ENCODE peak calls at places on chromosome 17, in four cellular contexts. K is GM12878, B is IMR-90, G is K562. W is an unnamed sample.

GRCh38 chr17:77888242-77889134 is 70.0 kb upstream of the TNRC6C start:
- DNase-seq in K (no peak), B (peak; percentile 4), G (no peak), W (peak; percentile 8)

GRCh38 chr17:19004601-19005441 is at the start of gene FAM83G:
- DNase-seq in K (peak; percentile 19), B (peak; percentile 71), G (peak; percentile 87), W (peak; percentile 52)

GRCh38 chr17:32609085-32609484 is 122.3 kb downstream of the CDK5R1 start:
- DNase-seq in K (peak; percentile 59), B (no peak), G (no peak), W (no peak)

GRCh38 chr17:80364091-80364691 is 50.8 kb upstream of the ENDOV start:
- DNase-seq in K (no peak), B (no peak), G (no peak), W (no peak)

GRCh38 chr17:34261568-34261967 is 6.5 kb downstream of the CCL2 start:
- DNase-seq in K (no peak), B (no peak), G (no peak), W (no peak)

GRCh38 chr17:36942031-36942599 is 4.8 kb downstream of the LHX1 start:
- DNase-seq in K (no peak), B (no peak), G (no peak), W (no peak)

GRCh38 chr17:21705021-21705601 is 12.8 kb downstream of the KCNJ18 start:
- DNase-seq in K (no peak), B (no peak), G (no peak), W (no peak)

GRCh38 chr17:681738-682137 is 32.9 kb downstream of the VPS53 start:
- DNase-seq in K (no peak), B (peak; percentile 87), G (no peak), W (no peak)

GRCh38 chr17:58121925-58122324 is 26.3 kb upstream of the OR4D1 start:
- DNase-seq in K (no peak), B (peak; percentile 22), G (peak; percentile 17), W (no peak)

GRCh38 chr17:78528541-78528940 is 48.7 kb downstream of the DNAH17 start:
- DNase-seq in K (no peak), B (no peak), G (peak; percentile 73), W (no peak)

GRCh38 chr17:48944519-48945260 is at the start of gene SNF8:
- DNase-seq in K (peak; percentile 51), B (peak; percentile 88), G (peak; percentile 96), W (peak; percentile 90)

GRCh38 chr17:73797594-73798110 is 153.4 kb upstream of the SDK2 start:
- DNase-seq in K (no peak), B (no peak), G (no peak), W (no peak)

GRCh38 chr17:81183807-81184206 is 17.8 kb upstream of the AATK start:
- DNase-seq in K (no peak), B (no peak), G (no peak), W (no peak)

GRCh38 chr17:79374087-79374486 is 236.8 kb downstream of the RBFOX3 start:
- DNase-seq in K (no peak), B (no peak), G (no peak), W (no peak)

GRCh38 chr17:45364531-45365390 is 47.9 kb upstream of the MAP3K14 start:
- DNase-seq in K (no peak), B (peak; percentile 37), G (no peak), W (peak; percentile 30)

GRCh38 chr17:33487187-33487586 is 194.1 kb upstream of the ASIC2 start:
- DNase-seq in K (no peak), B (no peak), G (no peak), W (no peak)

GRCh38 chr17:42378597-42379594 is 9.3 kb downstream of the STAT3 start:
- DNase-seq in K (peak; percentile 41), B (peak; percentile 34), G (no peak), W (peak; percentile 72)

GRCh38 chr17:14304222-14304844 is 3.5 kb downstream of the HS3ST3B1 start:
- DNase-seq in K (no peak), B (no peak), G (no peak), W (no peak)

GRCh38 chr17:3558603-3559269 is 1.1 kb upstream of the TRPV3 start:
- DNase-seq in K (peak; percentile 87), B (peak; percentile 92), G (no peak), W (no peak)

GRCh38 chr17:17603895-17604225 is 12.4 kb upstream of the PEMT start:
- DNase-seq in K (no peak), B (no peak), G (peak; percentile 1), W (no peak)

GRCh38 chr17:14197582-14197981 is 39.1 kb downstream of the CDRT15 start:
- DNase-seq in K (no peak), B (no peak), G (no peak), W (no peak)

GRCh38 chr17:50421308-50422031 is 4.5 kb upstream of the ACSF2 start:
- DNase-seq in K (no peak), B (no peak), G (no peak), W (peak; percentile 65)

GRCh38 chr17:15268003-15268402 is 2.9 kb upstream of the PMP22 start:
- DNase-seq in K (no peak), B (no peak), G (no peak), W (no peak)

GRCh38 chr17:49210158-49211029 is at the start of the genes ABI3 and GNGT2:
- DNase-seq in K (peak; percentile 92), B (peak; percentile 55), G (no peak), W (peak; percentile 87)

GRCh38 chr17:49252148-49252682 is 21.6 kb upstream of the PHOSPHO1 start:
- DNase-seq in K (no peak), B (no peak), G (peak; percentile 60), W (no peak)

GRCh38 chr17:34579979-34580684 is 750 bp downstream of the TMEM132E start:
- DNase-seq in K (no peak), B (no peak), G (no peak), W (peak; percentile 12)

GRCh38 chr17:77848257-77848656 is 110.2 kb upstream of the TNRC6C start:
- DNase-seq in K (no peak), B (no peak), G (peak; percentile 79), W (no peak)

GRCh38 chr17:37744961-37745800 is at the start of gene HNF1B:
- DNase-seq in K (no peak), B (no peak), G (no peak), W (no peak)

GRCh38 chr17:15157051-15157450 is 108.1 kb downstream of the PMP22 start:
- DNase-seq in K (no peak), B (peak; percentile 44), G (no peak), W (no peak)

GRCh38 chr17:75093543-75094158 is 5.9 kb downstream of the SLC16A5 start:
- DNase-seq in K (no peak), B (no peak), G (no peak), W (no peak)

GRCh38 chr17:12977008-12977751 is 40.6 kb downstream of the ELAC2 start:
- DNase-seq in K (no peak), B (peak; percentile 22), G (no peak), W (no peak)

GRCh38 chr17:37607637-37608368 is 1.4 kb downstream of the SYNRG start:
- DNase-seq in K (no peak), B (no peak), G (no peak), W (no peak)

GRCh38 chr17:45948881-45949624 is 50.0 kb upstream of the STH start:
- DNase-seq in K (no peak), B (peak; percentile 49), G (peak; percentile 87), W (peak; percentile 66)

GRCh38 chr17:16980061-16980460 is 8.1 kb upstream of the TNFRSF13B start:
- DNase-seq in K (no peak), B (no peak), G (no peak), W (no peak)

GRCh38 chr17:9918352-9918751 is 13.3 kb upstream of the RCVRN start:
- DNase-seq in K (no peak), B (no peak), G (no peak), W (no peak)

GRCh38 chr17:9924735-9925191 is 19.7 kb upstream of the RCVRN start:
- DNase-seq in K (peak; percentile 48), B (peak; percentile 75), G (peak; percentile 49), W (peak; percentile 39)

GRCh38 chr17:9925457-9925856 is 20.4 kb upstream of the RCVRN start:
- DNase-seq in K (no peak), B (no peak), G (no peak), W (no peak)

GRCh38 chr17:9918804-9919352 is 13.8 kb upstream of the RCVRN start:
- DNase-seq in K (no peak), B (no peak), G (no peak), W (no peak)

DNA sequence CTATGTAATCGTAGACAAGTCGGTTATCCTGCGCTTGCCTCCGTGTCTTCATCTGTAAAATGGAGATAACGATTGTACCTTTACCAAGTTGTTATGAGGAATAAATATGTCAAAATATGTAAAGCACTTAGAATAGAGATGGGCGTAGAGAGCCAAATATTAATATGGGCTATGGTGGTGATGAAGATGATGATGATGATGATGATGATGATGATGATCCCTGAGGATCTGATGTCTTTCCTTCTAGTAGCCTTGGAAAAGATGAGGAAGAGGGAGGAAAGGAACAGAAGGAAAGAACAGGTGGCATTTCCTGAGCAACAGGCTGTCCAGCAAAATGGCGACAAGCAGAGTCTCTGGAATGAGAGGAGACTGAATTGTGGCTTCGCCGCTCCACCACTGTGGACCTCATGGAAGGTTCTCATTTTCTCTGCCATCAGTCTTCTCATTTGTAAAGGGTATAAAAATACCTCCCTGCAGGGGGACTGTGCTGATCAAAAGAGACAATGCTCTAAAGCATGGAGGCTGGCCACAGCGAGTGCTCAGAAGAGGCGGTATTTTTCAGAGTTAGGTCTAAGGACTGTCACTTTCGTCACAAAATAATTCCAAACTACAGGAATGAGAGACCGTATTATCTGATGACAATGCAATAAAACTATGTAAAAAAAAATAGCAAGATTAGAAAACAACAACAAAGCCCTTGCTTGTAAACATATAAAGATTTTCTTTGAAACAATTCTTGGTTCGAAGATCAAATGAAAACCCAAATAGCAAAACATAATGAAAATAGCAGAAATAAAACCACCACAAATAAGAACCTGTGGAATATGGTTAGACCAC is 17.2 kb upstream of the RCVRN start:
- DNase-seq in K (no peak), B (no peak), G (no peak), W (no peak)
- TF ChIP-seq FOS in K (no peak), B (no peak), G (no peak), W (no peak)

GRCh38 chr17:64343833-64344637 is 46.6 kb downstream of the PECAM1 start:
- DNase-seq in K (no peak), B (peak; percentile 90), G (no peak), W (peak; percentile 99)
- H3K27ac ChIP-seq in K (no peak overlapping the region), B (no peak overlapping the region), G (no peak overlapping the region), W (peak overlapping the region; percentile 89)

DNA sequence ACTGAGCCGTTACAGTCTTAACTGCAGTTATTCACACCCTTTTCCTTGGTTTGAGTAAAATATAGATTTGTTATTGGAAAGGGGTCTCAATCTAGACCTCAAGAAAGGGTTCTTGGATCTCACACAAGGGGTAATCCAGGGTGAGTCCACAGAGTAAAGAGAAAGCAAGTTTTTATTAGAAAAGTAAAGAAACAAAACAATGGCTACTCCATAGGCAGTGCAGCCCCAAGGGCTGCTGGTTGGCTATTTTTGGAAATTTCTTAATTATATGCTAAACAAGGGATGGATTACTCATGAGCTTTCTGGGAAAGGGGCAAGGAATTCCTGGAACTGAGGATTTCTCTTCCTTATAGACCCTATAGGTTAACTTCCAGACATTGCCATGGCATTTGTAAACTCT is 24.6 kb upstream of the MILR1 start:
- DNase-seq in K (no peak), B (no peak), G (no peak), W (no peak)
- H2AFZ ChIP-seq in K (no peak overlapping the region), B (no peak overlapping the region), G (peak overlapping the region; percentile 3), W (no peak overlapping the region)

DNA sequence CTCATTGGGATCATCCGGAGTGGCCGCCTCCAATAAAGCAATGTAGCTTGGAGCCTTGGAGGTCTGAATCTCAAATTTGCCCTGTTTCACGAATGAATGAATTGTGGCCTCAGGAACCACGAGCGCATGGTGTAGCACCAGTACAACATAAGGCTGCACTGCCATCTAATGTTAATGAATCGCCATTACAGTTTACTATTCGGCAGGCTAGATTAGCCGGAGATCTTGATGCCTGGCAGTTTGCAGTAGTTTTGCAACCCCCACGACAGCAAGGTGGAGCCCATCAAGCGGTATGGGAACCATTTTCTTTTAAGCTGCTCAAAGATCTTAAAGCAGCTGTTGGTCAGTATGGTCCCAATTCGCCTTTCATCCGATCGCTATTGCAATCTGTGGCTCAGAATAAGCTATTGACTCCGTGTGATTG is 18.8 kb downstream of the ALOX15B start:
- DNase-seq in K (peak; percentile 45), B (peak; percentile 75), G (peak; percentile 52), W (peak; percentile 76)
- TF ChIP-seq FOS in K (no peak), B (no peak), G (no peak), W (no peak)